ENCODE peak calls at places on chromosomes 6 and 20, in six cellular contexts. F is NCI-H2029 treated with DMSO at 0.1 percent for 48 hours; V is CD8-positive, alpha-beta memory T cell; N is HTR-8/SVneo; A is stimulated activated CD4-positive, alpha-beta T cell treated with anti-CD3 and anti-CD28 coated beads, Interleukin-15, amount 100 ng/mL, for 1 hour; C is C1 segment of cervical spinal cord. R is an unnamed sample.

GRCh38 chr6:64815718-64816117 is 891.3 kb downstream of the EYS start:
- DNase-seq in F (no peak), V (no peak), N (no peak), A (no peak), C (no peak), R (no peak)

GRCh38 chr6:166757226-166758135 is 130.4 kb upstream of the RPS6KA2 start:
- DNase-seq in F (no peak), V (no peak), N (no peak), A (no peak), C (no peak), R (no peak)

GRCh38 chr20:39799366-39799965 is 837.3 kb downstream of the DHX35 start:
- DNase-seq in F (no peak), V (no peak), N (no peak), A (no peak), C (no peak), R (no peak)

GRCh38 chr20:17442588-17442987 is 88.6 kb downstream of the BFSP1 start:
- DNase-seq in F (no peak), V (no peak), N (no peak), A (no peak), C (no peak), R (no peak)

GRCh38 chr20:3383878-3384495 is 23.5 kb downstream of the DNAAF9 start:
- DNase-seq in F (no peak), V (no peak), N (no peak), A (no peak), C (no peak), R (no peak)

GRCh38 chr6:68638225-68638900 is 3.3 kb downstream of the ADGRB3 start:
- DNase-seq in F (peak), V (no peak), N (no peak), A (no peak), C (peak), R (no peak)

GRCh38 chr6:40692311-40692710 is 105.1 kb upstream of the LRFN2 start:
- DNase-seq in F (no peak), V (no peak), N (no peak), A (no peak), C (no peak), R (no peak)

GRCh38 chr6:140897804-140898573 is 1234.7 kb upstream of the GJE1 start:
- DNase-seq in F (no peak), V (no peak), N (peak), A (no peak), C (no peak), R (no peak)

GRCh38 chr20:1509237-1509636 is 18.0 kb upstream of the SIRPB2 start:
- DNase-seq in F (no peak), V (peak), N (peak), A (no peak), C (no peak), R (no peak)

GRCh38 chr6:34459899-34460593 is 5.8 kb upstream of the PACSIN1 start:
- DNase-seq in F (peak), V (peak), N (peak), A (no peak), C (peak), R (no peak)

GRCh38 chr20:49675368-49676151 is 38.1 kb downstream of the B4GALT5 start:
- DNase-seq in F (no peak), V (no peak), N (peak), A (no peak), C (no peak), R (no peak)

GRCh38 chr6:169898788-169899480 is 147.5 kb downstream of the ERMARD start:
- DNase-seq in F (no peak), V (no peak), N (no peak), A (no peak), C (no peak), R (no peak)

GRCh38 chr20:50799890-50800550 is 5.2 kb downstream of the BCAS4 start:
- DNase-seq in F (no peak), V (no peak), N (no peak), A (no peak), C (no peak), R (no peak)

GRCh38 chr6:92433911-92434310 is 985.4 kb downstream of the EPHA7 start:
- DNase-seq in F (no peak), V (no peak), N (no peak), A (no peak), C (no peak), R (no peak)

GRCh38 chr6:31575335-31575901 is at the start of gene TNF:
- DNase-seq in F (no peak), V (no peak), N (no peak), A (peak), C (no peak), R (no peak)

GRCh38 chr6:25788305-25788922 is 33.9 kb downstream of the SLC17A4 start:
- DNase-seq in F (peak), V (peak), N (no peak), A (peak), C (no peak), R (peak)

GRCh38 chr20:24441600-24441999 is 27.8 kb upstream of the SYNDIG1 start:
- DNase-seq in F (no peak), V (no peak), N (no peak), A (no peak), C (no peak), R (no peak)

GRCh38 chr6:144234399-144234798 is 50.7 kb upstream of the UTRN start:
- DNase-seq in F (no peak), V (no peak), N (no peak), A (no peak), C (no peak), R (no peak)

GRCh38 chr6:40492126-40492525 is 95.0 kb downstream of the LRFN2 start:
- DNase-seq in F (no peak), V (no peak), N (no peak), A (no peak), C (no peak), R (no peak)

GRCh38 chr20:20548527-20549266 is 163.7 kb downstream of the RALGAPA2 start:
- DNase-seq in F (no peak), V (no peak), N (no peak), A (no peak), C (peak), R (no peak)

GRCh38 chr6:134594881-134595280 is 277.0 kb upstream of the SGK1 start:
- DNase-seq in F (no peak), V (no peak), N (no peak), A (no peak), C (no peak), R (no peak)

GRCh38 chr6:154386848-154387717 is 30.5 kb upstream of the IPCEF1 start:
- DNase-seq in F (no peak), V (no peak), N (peak), A (no peak), C (no peak), R (no peak)

GRCh38 chr20:5390719-5391118 is 74.0 kb upstream of the PROKR2 start:
- DNase-seq in F (no peak), V (no peak), N (no peak), A (no peak), C (no peak), R (no peak)

GRCh38 chr6:4808396-4808795 is 32.2 kb downstream of the CDYL start:
- DNase-seq in F (no peak), V (no peak), N (no peak), A (no peak), C (no peak), R (no peak)

GRCh38 chr6:141152951-141153350 is 979.8 kb upstream of the GJE1 start:
- DNase-seq in F (no peak), V (no peak), N (no peak), A (no peak), C (no peak), R (no peak)

GRCh38 chr6:10719386-10720228 is 3.3 kb upstream of the TMEM14C start:
- DNase-seq in F (no peak), V (peak), N (no peak), A (no peak), C (no peak), R (peak)

GRCh38 chr20:36550797-36551299 is 9.5 kb downstream of the MYL9 start:
- DNase-seq in F (no peak), V (no peak), N (no peak), A (no peak), C (no peak), R (no peak)

GRCh38 chr6:41644297-41644879 is 6.1 kb downstream of the MDFI start:
- DNase-seq in F (no peak), V (no peak), N (no peak), A (no peak), C (no peak), R (no peak)

GRCh38 chr6:156881687-156882629 is 104.8 kb downstream of the ARID1B start:
- DNase-seq in F (no peak), V (no peak), N (no peak), A (no peak), C (no peak), R (no peak)